ENCODE peak calls at places on chromosome 9, in six cellular contexts. One of them, this sample, is unnamed.

GRCh38 chr9:108296056-108296455 is 559.7 kb downstream of the ACTL7B start:
- DNase-seq in PC-3: peak; percentile 67
- DNase-seq in GM23248: peak; percentile 89
- DNase-seq in mesendoderm: no peak
- DNase-seq in mammary epithelial cell: peak; percentile 83
- DNase-seq in kidney: no peak
- DNase-seq in this sample: no peak

GRCh38 chr9:129999123-129999510 is 43.9 kb downstream of the FNBP1 start:
- DNase-seq in mammary epithelial cell: no peak
- DNase-seq in PC-3: no peak
- DNase-seq in GM23248: peak; percentile 46
- DNase-seq in mesendoderm: no peak
- DNase-seq in kidney: no peak
- DNase-seq in this sample: no peak

GRCh38 chr9:125409637-125410521 is 148.3 kb downstream of the GAPVD1 start:
- DNase-seq in mammary epithelial cell: no peak
- DNase-seq in GM23248: peak; percentile 42
- DNase-seq in PC-3: peak; percentile 36
- DNase-seq in kidney: no peak
- DNase-seq in mesendoderm: peak; percentile 86
- DNase-seq in this sample: peak; percentile 89

GRCh38 chr9:36499156-36499886 is 73.4 kb upstream of the MELK start:
- DNase-seq in GM23248: no peak
- DNase-seq in kidney: no peak
- DNase-seq in mesendoderm: no peak
- DNase-seq in PC-3: no peak
- DNase-seq in mammary epithelial cell: no peak
- DNase-seq in this sample: peak; percentile 92

GRCh38 chr9:9341203-9341602 is 1271.6 kb downstream of the PTPRD start:
- DNase-seq in GM23248: no peak
- DNase-seq in mesendoderm: no peak
- DNase-seq in kidney: no peak
- DNase-seq in PC-3: no peak
- DNase-seq in mammary epithelial cell: no peak
- DNase-seq in this sample: no peak

GRCh38 chr9:36154213-36154952 is 14.8 kb upstream of the CCIN start:
- DNase-seq in PC-3: peak; percentile 29
- DNase-seq in mesendoderm: peak; percentile 40
- DNase-seq in mammary epithelial cell: no peak
- DNase-seq in GM23248: peak; percentile 91
- DNase-seq in kidney: peak; percentile 73
- DNase-seq in this sample: no peak

GRCh38 chr9:99511723-99512122 is 289.6 kb downstream of the SEC61B start:
- DNase-seq in kidney: no peak
- DNase-seq in PC-3: no peak
- DNase-seq in mesendoderm: peak; percentile 27
- DNase-seq in GM23248: peak; percentile 24
- DNase-seq in mammary epithelial cell: no peak
- DNase-seq in this sample: peak; percentile 49

GRCh38 chr9:34328500-34328982 is 527 bp downstream of the KIF24 start:
- DNase-seq in PC-3: peak; percentile 29
- DNase-seq in mesendoderm: peak; percentile 55
- DNase-seq in mammary epithelial cell: no peak
- DNase-seq in GM23248: no peak
- DNase-seq in kidney: no peak
- DNase-seq in this sample: no peak

GRCh38 chr9:130765135-130766030 is 69.7 kb upstream of the ABL1 start:
- DNase-seq in GM23248: peak; percentile 43
- DNase-seq in mesendoderm: no peak
- DNase-seq in kidney: no peak
- DNase-seq in mammary epithelial cell: peak; percentile 32
- DNase-seq in PC-3: no peak
- DNase-seq in this sample: peak; percentile 40

GRCh38 chr9:73023025-73023541 is 70.2 kb upstream of the ALDH1A1 start:
- DNase-seq in mesendoderm: peak; percentile 77
- DNase-seq in GM23248: peak; percentile 82
- DNase-seq in mammary epithelial cell: peak; percentile 48
- DNase-seq in PC-3: peak; percentile 56
- DNase-seq in kidney: no peak
- DNase-seq in this sample: peak; percentile 66

GRCh38 chr9:2047916-2048315 is 32.8 kb downstream of the SMARCA2 start:
- DNase-seq in kidney: no peak
- DNase-seq in PC-3: no peak
- DNase-seq in mammary epithelial cell: no peak
- DNase-seq in mesendoderm: no peak
- DNase-seq in GM23248: no peak
- DNase-seq in this sample: no peak

GRCh38 chr9:1298027-1298426 is 247.9 kb downstream of the DMRT2 start:
- DNase-seq in mammary epithelial cell: no peak
- DNase-seq in PC-3: no peak
- DNase-seq in mesendoderm: peak; percentile 1
- DNase-seq in GM23248: no peak
- DNase-seq in kidney: no peak
- DNase-seq in this sample: no peak

GRCh38 chr9:70407081-70407503 is 7.4 kb downstream of the KLF9 start:
- DNase-seq in kidney: no peak
- DNase-seq in PC-3: no peak
- DNase-seq in GM23248: peak; percentile 84
- DNase-seq in mesendoderm: no peak
- DNase-seq in mammary epithelial cell: peak; percentile 40
- DNase-seq in this sample: no peak

GRCh38 chr9:70409800-70410199 is 4.7 kb downstream of the KLF9 start:
- DNase-seq in mammary epithelial cell: no peak
- DNase-seq in PC-3: no peak
- DNase-seq in mesendoderm: no peak
- DNase-seq in kidney: no peak
- DNase-seq in GM23248: no peak
- DNase-seq in this sample: no peak

GRCh38 chr9:70409280-70409679 is 5.2 kb downstream of the KLF9 start:
- DNase-seq in mammary epithelial cell: no peak
- DNase-seq in GM23248: no peak
- DNase-seq in kidney: no peak
- DNase-seq in PC-3: no peak
- DNase-seq in mesendoderm: no peak
- DNase-seq in this sample: no peak

GRCh38 chr9:70410368-70410767 is 4.1 kb downstream of the KLF9 start:
- DNase-seq in GM23248: peak; percentile 72
- DNase-seq in mesendoderm: no peak
- DNase-seq in kidney: no peak
- DNase-seq in PC-3: no peak
- DNase-seq in mammary epithelial cell: peak; percentile 25
- DNase-seq in this sample: no peak

GRCh38 chr9:70408393-70409040 is 5.9 kb downstream of the KLF9 start:
- DNase-seq in mesendoderm: peak; percentile 73
- DNase-seq in PC-3: no peak
- DNase-seq in kidney: no peak
- DNase-seq in mammary epithelial cell: no peak
- DNase-seq in GM23248: no peak
- DNase-seq in this sample: no peak
- H3K27ac ChIP-seq in mesendoderm: no peak overlapping the region
- H3K27ac ChIP-seq in PC-3: no peak overlapping the region
- H3K27ac ChIP-seq in kidney: peak overlapping the region; percentile 10
- H3K27ac ChIP-seq in mammary epithelial cell: no peak overlapping the region
- H3K27ac ChIP-seq in GM23248: peak overlapping the region; percentile 86
- H3K27ac ChIP-seq in this sample: no peak overlapping the region

GRCh38 chr9:123997665-123998277 is 13.8 kb upstream of the LHX2 start:
- DNase-seq in mammary epithelial cell: peak; percentile 79
- DNase-seq in mesendoderm: peak; percentile 16
- DNase-seq in kidney: peak; percentile 79
- DNase-seq in PC-3: no peak
- DNase-seq in GM23248: no peak
- DNase-seq in this sample: no peak
- H3K9ac ChIP-seq in mammary epithelial cell: no peak overlapping the region
- H3K9ac ChIP-seq in mesendoderm: no peak overlapping the region
- H3K9ac ChIP-seq in kidney: no peak overlapping the region
- H3K9ac ChIP-seq in PC-3: no peak overlapping the region
- H3K9ac ChIP-seq in GM23248: no peak overlapping the region
- H3K9ac ChIP-seq in this sample: no peak overlapping the region

DNA sequence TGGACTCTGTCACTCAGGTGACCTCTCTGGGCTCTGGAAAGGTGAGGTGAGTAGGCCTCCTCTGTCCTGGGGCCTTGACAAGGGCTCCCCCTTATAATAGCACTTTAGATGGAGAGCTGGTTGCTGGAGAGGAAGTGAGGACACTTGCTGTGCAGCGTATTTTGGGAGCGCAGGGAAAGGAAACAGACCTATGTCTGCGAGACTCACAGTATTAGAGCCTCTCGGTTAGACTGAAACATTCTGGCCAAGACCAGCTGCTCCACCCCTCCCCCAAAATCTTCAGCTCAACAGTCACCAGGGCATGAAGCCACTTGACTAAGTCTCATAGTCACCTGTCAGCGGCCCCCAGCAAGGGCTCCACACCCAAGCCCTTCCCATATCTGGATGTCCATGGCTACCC is 213.6 kb downstream of the AGTPBP1 start:
- DNase-seq in kidney: no peak
- DNase-seq in PC-3: no peak
- DNase-seq in mammary epithelial cell: no peak
- DNase-seq in GM23248: no peak
- DNase-seq in mesendoderm: no peak
- DNase-seq in this sample: no peak
- H3K27ac ChIP-seq in kidney: peak overlapping the region; percentile 10
- H3K27ac ChIP-seq in PC-3: no peak overlapping the region
- H3K27ac ChIP-seq in mammary epithelial cell: no peak overlapping the region
- H3K27ac ChIP-seq in GM23248: no peak overlapping the region
- H3K27ac ChIP-seq in mesendoderm: no peak overlapping the region
- H3K27ac ChIP-seq in this sample: no peak overlapping the region

GRCh38 chr9:114895605-114896004 is 34.8 kb downstream of the TNFSF8 start:
- DNase-seq in mammary epithelial cell: no peak
- DNase-seq in GM23248: peak; percentile 43
- DNase-seq in mesendoderm: no peak
- DNase-seq in PC-3: no peak
- DNase-seq in kidney: no peak
- DNase-seq in this sample: no peak

GRCh38 chr9:114894206-114894605 is 36.2 kb downstream of the TNFSF8 start:
- DNase-seq in kidney: no peak
- DNase-seq in GM23248: peak; percentile 53
- DNase-seq in mesendoderm: no peak
- DNase-seq in PC-3: peak; percentile 14
- DNase-seq in mammary epithelial cell: no peak
- DNase-seq in this sample: no peak

GRCh38 chr9:114893622-114894021 is 36.8 kb downstream of the TNFSF8 start:
- DNase-seq in mesendoderm: no peak
- DNase-seq in mammary epithelial cell: peak; percentile 50
- DNase-seq in GM23248: peak; percentile 18
- DNase-seq in kidney: no peak
- DNase-seq in PC-3: peak; percentile 76
- DNase-seq in this sample: no peak

GRCh38 chr9:114894801-114895433 is 35.5 kb downstream of the TNFSF8 start:
- DNase-seq in mesendoderm: peak; percentile 99
- DNase-seq in PC-3: peak; percentile 82
- DNase-seq in GM23248: peak; percentile 97
- DNase-seq in kidney: no peak
- DNase-seq in mammary epithelial cell: peak; percentile 88
- DNase-seq in this sample: no peak

DNA sequence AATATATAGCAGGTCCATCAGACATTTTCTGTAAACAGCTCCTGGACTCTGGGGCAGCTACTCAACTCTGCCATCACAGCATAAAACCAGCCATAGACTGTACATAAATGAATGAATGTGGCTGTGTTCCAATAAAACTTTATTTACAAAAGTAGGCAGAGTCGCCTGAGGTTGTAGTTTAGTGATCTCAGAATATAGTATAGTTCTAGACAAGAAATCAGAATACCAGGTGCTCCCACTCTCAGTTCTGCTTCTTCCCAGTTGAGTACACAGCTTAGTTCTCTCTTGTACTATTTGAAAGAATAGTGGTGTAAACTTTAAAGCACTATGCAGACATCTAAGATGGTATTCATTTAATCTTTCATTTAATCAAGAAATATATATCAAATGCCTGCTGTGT is 37.2 kb downstream of the TNFSF8 start:
- DNase-seq in kidney: no peak
- DNase-seq in mammary epithelial cell: no peak
- DNase-seq in PC-3: no peak
- DNase-seq in mesendoderm: no peak
- DNase-seq in GM23248: no peak
- DNase-seq in this sample: peak; percentile 83
- H3K9ac ChIP-seq in kidney: no peak overlapping the region
- H3K9ac ChIP-seq in mammary epithelial cell: no peak overlapping the region
- H3K9ac ChIP-seq in PC-3: peak overlapping the region; percentile 45
- H3K9ac ChIP-seq in mesendoderm: no peak overlapping the region
- H3K9ac ChIP-seq in GM23248: no peak overlapping the region
- H3K9ac ChIP-seq in this sample: peak overlapping the region; percentile 13

DNA sequence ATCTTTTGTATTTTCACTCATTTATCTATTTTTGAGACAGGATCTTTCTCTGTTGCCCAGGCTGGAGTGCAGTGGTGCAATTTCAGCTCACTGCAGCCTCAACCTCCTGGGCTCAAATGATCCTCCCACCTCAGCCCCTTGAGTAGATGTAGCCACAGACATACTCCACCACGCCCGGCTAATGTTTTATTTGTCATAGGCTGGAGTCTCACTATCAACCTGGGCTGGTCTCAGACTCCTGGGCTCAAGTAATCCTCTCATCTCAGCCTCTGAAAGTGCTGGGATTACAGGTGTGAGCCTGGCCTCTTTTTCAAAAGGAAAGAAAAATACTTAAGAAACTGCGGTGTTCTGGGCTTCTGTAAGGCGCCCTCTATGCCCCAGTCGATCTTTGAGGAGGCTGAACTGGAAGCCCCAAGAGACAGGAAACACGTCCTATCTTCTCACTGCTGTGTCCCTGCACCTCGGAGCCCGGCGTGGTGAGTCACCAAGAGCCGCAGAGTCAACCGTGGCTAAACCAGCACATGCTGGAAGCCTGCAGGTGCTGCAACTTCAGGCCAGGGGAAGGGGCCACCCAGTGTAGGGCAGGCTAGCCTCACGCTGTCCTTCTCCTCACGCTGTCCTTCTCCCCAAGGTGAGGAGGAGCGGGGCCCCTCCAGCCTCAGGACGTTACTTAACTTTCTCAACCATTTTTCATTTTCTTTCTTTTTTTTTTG is 15.2 kb upstream of the LHX3 start:
- DNase-seq in kidney: no peak
- DNase-seq in mesendoderm: peak; percentile 53
- DNase-seq in PC-3: peak; percentile 79
- DNase-seq in GM23248: no peak
- DNase-seq in mammary epithelial cell: peak; percentile 32
- DNase-seq in this sample: no peak
- H3K27ac ChIP-seq in kidney: no peak overlapping the region
- H3K27ac ChIP-seq in mesendoderm: no peak overlapping the region
- H3K27ac ChIP-seq in PC-3: peak overlapping the region; percentile 41
- H3K27ac ChIP-seq in GM23248: no peak overlapping the region
- H3K27ac ChIP-seq in mammary epithelial cell: no peak overlapping the region
- H3K27ac ChIP-seq in this sample: no peak overlapping the region

DNA sequence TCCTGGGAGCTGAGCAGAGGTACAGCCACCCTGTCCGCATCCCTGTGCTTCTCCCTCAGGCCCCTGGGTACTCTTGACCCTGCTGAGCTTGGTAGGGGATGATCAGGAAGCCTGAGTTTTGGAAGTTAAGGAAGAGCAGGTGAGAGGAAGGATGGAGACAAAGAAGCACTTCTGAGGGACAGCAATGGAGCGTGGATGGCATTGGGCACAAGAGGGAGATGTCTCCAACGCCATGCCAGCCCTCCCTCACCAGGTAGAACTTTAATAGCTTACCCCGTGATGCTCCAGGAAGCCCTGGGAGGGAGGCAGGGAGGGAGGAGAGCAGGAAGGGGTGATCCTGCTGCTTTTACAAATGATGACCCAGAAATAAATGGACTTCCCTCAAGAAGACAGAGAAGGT is 29.9 kb upstream of the SMU1 start:
- DNase-seq in mammary epithelial cell: no peak
- DNase-seq in mesendoderm: no peak
- DNase-seq in PC-3: no peak
- DNase-seq in GM23248: no peak
- DNase-seq in kidney: no peak
- DNase-seq in this sample: no peak
- H3K9ac ChIP-seq in mammary epithelial cell: no peak overlapping the region
- H3K9ac ChIP-seq in mesendoderm: no peak overlapping the region
- H3K9ac ChIP-seq in PC-3: no peak overlapping the region
- H3K9ac ChIP-seq in GM23248: peak overlapping the region; percentile 52
- H3K9ac ChIP-seq in kidney: no peak overlapping the region
- H3K9ac ChIP-seq in this sample: no peak overlapping the region

This sample was measured in Karpas-422.